ENCODE peak calls at places on chromosomes 1 and 21, in six cellular contexts. H, Q, W, V, E and J are unnamed samples.

GRCh38 chr1:197183195-197183748 is 36.8 kb upstream of the ASPM start:
- DNase-seq in H (no peak), Q (no peak), E (no peak), W (no peak), V (no peak), J (no peak)

GRCh38 chr1:24052119-24052695 is 59.7 kb downstream of the MYOM3 start:
- DNase-seq in H (no peak), W (no peak), E (no peak), V (no peak), Q (no peak), J (no peak)

GRCh38 chr1:6914646-6915178 is 129.5 kb downstream of the CAMTA1 start:
- DNase-seq in W (no peak), V (no peak), Q (no peak), E (no peak), H (no peak), J (no peak)

GRCh38 chr1:103900005-103900404 is 150.3 kb downstream of the AMY1C start:
- DNase-seq in W (no peak), E (no peak), Q (no peak), V (no peak), H (no peak), J (no peak)

GRCh38 chr1:109908857-109909256 is 1.8 kb upstream of the CSF1 start:
- DNase-seq in H (no peak), E (no peak), Q (no peak), W (no peak), V (no peak), J (no peak)

GRCh38 chr1:54088385-54088784 is 35.0 kb downstream of the TCEANC2 start:
- DNase-seq in E (no peak), W (no peak), H (no peak), V (no peak), Q (no peak), J (no peak)

GRCh38 chr21:42424848-42425602 is 21.3 kb downstream of the UBASH3A start:
- DNase-seq in E (no peak), H (no peak), Q (no peak), V (peak), W (no peak), J (no peak)

GRCh38 chr1:57124768-57125446 is 159.1 kb upstream of the C8B start:
- DNase-seq in W (no peak), H (no peak), Q (no peak), V (no peak), E (no peak), J (no peak)

GRCh38 chr1:182441719-182442118 is 8.2 kb upstream of the RGSL1 start:
- DNase-seq in Q (no peak), V (no peak), W (no peak), E (no peak), H (no peak), J (no peak)

GRCh38 chr1:29832936-29833335 is 596.6 kb downstream of the PTPRU start:
- DNase-seq in Q (no peak), V (no peak), H (no peak), E (peak), W (no peak), J (no peak)

GRCh38 chr1:201888282-201889033 is at the start of gene SHISA4:
- DNase-seq in E (peak), Q (peak), V (peak), W (peak), H (peak), J (no peak)

GRCh38 chr1:31811605-31812004 is 4.2 kb downstream of the SPOCD1 start:
- DNase-seq in E (no peak), W (peak), V (no peak), H (no peak), Q (no peak), J (no peak)

GRCh38 chr1:3762151-3762872 is 10.1 kb downstream of the CCDC27 start:
- DNase-seq in H (no peak), V (no peak), W (no peak), Q (no peak), E (no peak), J (no peak)
- TF ChIP-seq CTCF in H (no peak), V (no peak), W (no peak), Q (no peak), E (no peak), J (no peak)

GRCh38 chr1:116474921-116475849 is 95.6 kb downstream of the CD58 start:
- DNase-seq in Q (no peak), W (no peak), V (no peak), H (peak), E (no peak), J (no peak)

GRCh38 chr1:116466810-116467557 is 93.9 kb downstream of the ATP1A1 start:
- DNase-seq in H (no peak), W (no peak), E (no peak), Q (no peak), V (no peak), J (no peak)

GRCh38 chr1:116472431-116472961 is 98.3 kb downstream of the CD58 start:
- DNase-seq in V (no peak), E (no peak), W (no peak), Q (no peak), H (no peak), J (no peak)

GRCh38 chr1:116475850-116476218 is 95.0 kb downstream of the CD58 start:
- DNase-seq in Q (no peak), E (no peak), H (no peak), V (no peak), W (no peak), J (no peak)

GRCh38 chr1:116471241-116471640 is 98.2 kb downstream of the ATP1A1 start:
- DNase-seq in V (no peak), W (no peak), H (no peak), E (no peak), Q (no peak), J (no peak)
- TF ChIP-seq CTCF in V (no peak), W (no peak), H (no peak), E (no peak), Q (no peak), J (no peak)

GRCh38 chr1:151908228-151908691 is 1.1 kb downstream of the THEM4 start:
- DNase-seq in W (no peak), E (no peak), Q (no peak), V (no peak), H (no peak), J (no peak)
- TF ChIP-seq CTCF in W (peak), E (peak), Q (peak), V (no peak), H (no peak), J (no peak)

GRCh38 chr1:93845554-93846150 is 33.4 kb downstream of the DNTTIP2 start:
- DNase-seq in H (peak), E (no peak), V (no peak), W (no peak), Q (peak), J (no peak)

GRCh38 chr1:93846929-93847810 is 31.8 kb downstream of the DNTTIP2 start:
- DNase-seq in H (peak), Q (peak), E (peak), W (peak), V (peak), J (peak)

GRCh38 chr1:93847811-93848288 is 31.2 kb downstream of the DNTTIP2 start:
- DNase-seq in Q (peak), W (no peak), V (peak), H (peak), E (peak), J (peak)

GRCh38 chr1:93844262-93845045 is 34.6 kb downstream of the DNTTIP2 start:
- DNase-seq in Q (peak), W (peak), H (peak), E (no peak), V (no peak), J (no peak)

GRCh38 chr1:93846151-93846928 is 32.7 kb downstream of the DNTTIP2 start:
- DNase-seq in V (peak), Q (peak), H (peak), E (peak), W (no peak), J (peak)
- TF ChIP-seq CTCF in V (peak), Q (peak), H (peak), E (peak), W (peak), J (no peak)